ENCODE peak calls at places on chromosomes 5 and 9, in nine cellular contexts. K is SK-N-SH, H is right atrium auricular region, O is fibroblast of the aortic adventitia, X is lung, J is pancreas, Q is heart right ventricle, V is NB4, R is ascending aorta. N is an unnamed sample.

GRCh38 chr5:1140188-1140817 is 28.4 kb upstream of the SLC12A7 start:
- DNase-seq in K (peak), H (no peak), O (peak), X (peak), J (peak), Q (peak), V (peak), R (no peak), N (peak)

GRCh38 chr9:88998506-88998905 is 7.2 kb downstream of the S1PR3 start:
- DNase-seq in K (no peak), H (no peak), O (peak), X (no peak), J (no peak), Q (no peak), V (no peak), R (no peak), N (no peak)

GRCh38 chr5:140216468-140217074 is 41.6 kb downstream of the CYSTM1 start:
- DNase-seq in K (no peak), H (no peak), O (no peak), X (no peak), J (peak), Q (no peak), V (no peak), R (no peak), N (no peak)

GRCh38 chr5:137735531-137736284 is at the start of gene KLHL3:
- DNase-seq in K (peak), H (peak), O (peak), X (peak), J (peak), Q (peak), V (no peak), R (no peak), N (peak)

GRCh38 chr5:15702102-15702501 is 202.1 kb downstream of the FBXL7 start:
- DNase-seq in K (no peak), H (no peak), O (peak), X (no peak), J (no peak), Q (no peak), V (no peak), R (no peak), N (no peak)

GRCh38 chr5:127229185-127229889 is 61.3 kb upstream of the MEGF10 start:
- DNase-seq in K (peak), H (peak), O (peak), X (peak), J (peak), Q (peak), V (peak), R (no peak), N (peak)

GRCh38 chr5:98847054-98847453 is 73.6 kb downstream of the RGMB start:
- DNase-seq in K (no peak), H (no peak), O (no peak), X (no peak), J (no peak), Q (no peak), V (no peak), R (no peak), N (no peak)

GRCh38 chr9:89356782-89357181 is 38.5 kb downstream of the SECISBP2 start:
- DNase-seq in K (no peak), H (peak), O (no peak), X (no peak), J (no peak), Q (no peak), V (no peak), R (no peak), N (no peak)

GRCh38 chr5:6581090-6581489 is 51.8 kb downstream of the NSUN2 start:
- DNase-seq in K (no peak), H (no peak), O (peak), X (no peak), J (no peak), Q (no peak), V (no peak), R (no peak), N (no peak)

GRCh38 chr9:69809304-69809863 is 11.2 kb upstream of the CFAP95 start:
- DNase-seq in K (peak), H (no peak), O (peak), X (no peak), J (no peak), Q (no peak), V (peak), R (no peak), N (no peak)
- TF ChIP-seq CTCF in K (peak), H (no peak), O (peak), X (no peak), J (no peak), Q (peak), V (no peak), R (no peak), N (peak)

GRCh38 chr9:93678199-93679019 is 102.0 kb downstream of the PHF2 start:
- DNase-seq in K (peak), H (peak), O (no peak), X (no peak), J (peak), Q (peak), V (no peak), R (peak), N (no peak)
- H3K4me3 ChIP-seq in K (no peak), H (no peak), O (no peak), X (no peak), J (no peak), Q (no peak), V (no peak), R (no peak), N (no peak)

DNA sequence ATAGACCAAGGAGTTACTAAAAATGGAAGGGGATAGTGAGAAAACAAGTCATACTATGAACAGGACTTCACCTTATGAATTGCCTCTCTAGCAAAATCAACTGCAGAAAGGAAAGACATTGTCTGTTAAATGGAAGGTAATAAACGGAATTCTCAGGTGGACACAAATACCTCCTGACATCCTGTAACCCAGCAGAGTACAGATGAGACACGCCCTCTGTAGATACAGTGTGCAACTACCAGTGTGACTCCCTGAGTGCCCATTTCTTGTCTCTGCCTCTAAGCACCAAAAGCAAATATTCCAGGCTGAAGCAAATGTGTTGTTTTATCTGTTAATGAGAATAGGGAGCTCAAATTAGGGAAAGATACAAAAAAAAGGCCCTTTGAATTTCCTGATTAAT is 12.2 kb upstream of the PLPP1 start:
- DNase-seq in K (no peak), H (no peak), O (no peak), X (no peak), J (no peak), Q (no peak), V (no peak), R (no peak), N (no peak)
- TF ChIP-seq CTCF in K (no peak), H (no peak), O (no peak), X (no peak), J (no peak), Q (no peak), V (no peak), R (no peak), N (no peak)

DNA sequence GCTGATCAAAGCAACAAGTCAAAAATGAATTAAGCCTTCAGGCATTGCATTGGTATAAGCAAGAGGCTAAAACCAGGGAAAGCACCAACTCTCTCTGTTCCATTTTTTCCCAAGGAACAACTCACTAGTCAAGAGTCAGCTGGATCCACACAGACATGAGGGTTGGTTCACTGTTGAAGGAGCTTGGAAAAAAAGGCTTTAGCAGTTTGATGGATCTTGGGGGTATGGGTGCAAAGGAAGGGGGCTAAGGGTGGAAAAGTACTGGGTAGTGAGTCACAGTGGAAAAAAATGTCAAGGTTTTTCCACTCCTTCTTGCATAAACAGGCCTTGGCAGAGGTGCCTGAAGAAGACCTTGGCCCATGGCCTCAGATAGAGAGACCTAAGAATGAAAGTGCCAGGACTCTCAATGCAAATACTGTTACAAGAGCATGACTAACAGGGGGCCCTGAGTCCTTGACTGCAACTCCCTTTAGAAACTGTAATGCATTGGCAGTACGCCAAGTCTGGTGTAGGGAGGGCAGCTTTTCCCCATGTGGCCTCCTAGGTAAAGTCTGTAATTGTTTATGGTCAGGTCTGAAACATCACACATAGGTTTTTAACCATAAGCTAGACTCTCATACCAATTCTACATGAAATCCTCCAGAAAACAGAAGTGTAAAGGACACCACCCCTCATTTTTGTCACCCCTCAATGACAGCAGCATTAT is 23.7 kb downstream of the ACTL7A start:
- DNase-seq in K (no peak), H (no peak), O (peak), X (no peak), J (peak), Q (peak), V (peak), R (no peak), N (peak)
- H3K4me3 ChIP-seq in K (no peak), H (no peak), O (no peak), X (no peak), J (no peak), Q (no peak), V (no peak), R (no peak), N (no peak)

DNA sequence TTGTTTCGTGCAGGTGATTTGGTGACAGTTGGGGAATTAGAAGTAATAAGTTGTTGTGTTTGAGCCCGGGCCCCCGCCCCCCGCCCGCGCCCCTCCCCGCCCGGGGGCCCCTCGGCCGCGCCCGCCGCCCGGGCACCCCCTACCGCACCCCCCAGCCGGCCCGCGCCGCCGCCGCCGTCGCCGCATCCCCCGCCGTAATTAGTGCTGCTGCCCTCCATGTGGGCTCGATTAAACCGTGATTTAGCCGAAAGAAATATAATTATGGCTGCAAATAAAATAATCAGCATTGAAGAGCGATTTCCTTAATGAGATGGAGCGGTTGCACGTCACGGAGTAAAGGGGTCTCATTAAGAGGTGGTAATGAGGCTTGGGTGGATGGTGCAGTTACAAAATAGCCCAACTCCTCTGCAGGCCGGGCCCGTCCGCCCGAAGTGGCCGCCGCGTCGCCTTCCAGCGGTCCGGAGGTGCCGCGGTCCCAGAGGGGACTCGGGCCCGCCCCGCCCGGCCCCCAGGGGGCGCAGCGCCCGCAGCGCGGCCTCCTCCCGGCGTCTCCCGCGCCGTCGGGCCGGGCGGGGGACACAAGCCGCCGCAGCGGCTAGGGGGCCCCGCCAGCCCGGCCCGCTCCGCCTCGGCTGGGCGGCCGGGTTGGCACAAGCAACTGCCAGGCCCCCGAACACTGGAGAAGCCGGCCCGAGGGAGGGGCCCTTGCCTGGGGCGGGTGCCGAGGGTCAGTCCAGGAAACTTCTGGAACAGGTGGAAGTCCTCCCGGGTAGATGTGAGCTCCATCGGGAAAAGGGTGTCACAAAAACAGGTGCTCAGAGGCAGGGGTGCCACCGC is 6.9 kb upstream of the OTP start:
- DNase-seq in K (peak), H (no peak), O (no peak), X (no peak), J (no peak), Q (no peak), V (peak), R (no peak), N (peak)
- TF ChIP-seq CTCF in K (peak), H (peak), O (no peak), X (no peak), J (peak), Q (peak), V (peak), R (peak), N (no peak)

GRCh38 chr5:68250662-68251298 is 35.2 kb downstream of the PIK3R1 start:
- DNase-seq in K (no peak), H (no peak), O (no peak), X (no peak), J (no peak), Q (no peak), V (no peak), R (no peak), N (no peak)
- H3K4me3 ChIP-seq in K (no peak), H (no peak), O (no peak), X (no peak), J (no peak), Q (no peak), V (no peak), R (peak), N (no peak)

N was measured in GM06990.